ENCODE peak calls at places on chromosomes 6 and 20, in eight cellular contexts. M, V, J, X, S, I, W and H are unnamed samples.

GRCh38 chr20:6685181-6685582 is 82.3 kb upstream of the BMP2 start:
- DNase-seq in M (peak), V (no peak), J (no peak), X (peak), S (no peak), I (no peak), W (no peak), H (no peak)

GRCh38 chr20:23326774-23327173 is 23.8 kb upstream of the NXT1 start:
- DNase-seq in M (no peak), V (peak), J (no peak), X (no peak), S (no peak), I (no peak), W (no peak), H (no peak)

GRCh38 chr6:143513410-143513809 is 1.9 kb upstream of the FUCA2 start:
- DNase-seq in M (peak), V (no peak), J (peak), X (no peak), S (no peak), I (no peak), W (no peak), H (no peak)

GRCh38 chr20:25039697-25040437 is 18.1 kb downstream of the ACSS1 start:
- DNase-seq in M (peak), V (peak), J (peak), X (peak), S (no peak), I (no peak), W (peak), H (no peak)

GRCh38 chr6:124197148-124197547 is 393.5 kb downstream of the NKAIN2 start:
- DNase-seq in M (no peak), V (no peak), J (no peak), X (no peak), S (no peak), I (no peak), W (no peak), H (no peak)

GRCh38 chr6:37696841-37697735 is 595 bp downstream of the MDGA1 start:
- DNase-seq in M (no peak), V (no peak), J (peak), X (peak), S (no peak), I (no peak), W (no peak), H (no peak)

GRCh38 chr6:103797738-103798137 is 1062.0 kb downstream of the HACE1 start:
- DNase-seq in M (peak), V (no peak), J (no peak), X (no peak), S (no peak), I (no peak), W (no peak), H (no peak)

GRCh38 chr6:129491436-129491835 is 218.5 kb downstream of the ARHGAP18 start:
- DNase-seq in M (peak), V (no peak), J (no peak), X (no peak), S (peak), I (no peak), W (no peak), H (no peak)

GRCh38 chr6:2503816-2504494 is 246.8 kb downstream of the MYLK4 start:
- DNase-seq in M (peak), V (no peak), J (no peak), X (peak), S (no peak), I (no peak), W (no peak), H (no peak)

GRCh38 chr6:3348821-3349220 is 90.1 kb downstream of the PSMG4 start:
- DNase-seq in M (no peak), V (peak), J (no peak), X (no peak), S (no peak), I (no peak), W (no peak), H (no peak)

GRCh38 chr6:31586596-31586995 is 519 bp downstream of the LST1 start:
- DNase-seq in M (no peak), V (no peak), J (no peak), X (no peak), S (no peak), I (no peak), W (no peak), H (no peak)

GRCh38 chr20:49544535-49544934 is 23.4 kb downstream of the PTGIS start:
- DNase-seq in M (no peak), V (no peak), J (no peak), X (no peak), S (no peak), I (no peak), W (no peak), H (no peak)

GRCh38 chr6:169831450-169832246 is 80.2 kb downstream of the ERMARD start:
- DNase-seq in M (peak), V (peak), J (peak), X (peak), S (peak), I (peak), W (peak), H (peak)

GRCh38 chr6:3245216-3245615 is 13.5 kb upstream of the PSMG4 start:
- DNase-seq in M (no peak), V (no peak), J (no peak), X (no peak), S (no peak), I (no peak), W (no peak), H (no peak)

GRCh38 chr6:155311076-155311475 is 3.2 kb downstream of the TFB1M start:
- DNase-seq in M (no peak), V (no peak), J (no peak), X (no peak), S (peak), I (no peak), W (no peak), H (no peak)

GRCh38 chr20:3681931-3682820 is at the start of gene ADAM33:
- DNase-seq in M (no peak), V (peak), J (no peak), X (no peak), S (no peak), I (no peak), W (peak), H (no peak)

GRCh38 chr6:36642913-36643817 is 35.3 kb upstream of the CDKN1A start:
- DNase-seq in M (peak), V (peak), J (peak), X (peak), S (no peak), I (no peak), W (peak), H (peak)

GRCh38 chr6:154345811-154346210 is 10.8 kb downstream of the IPCEF1 start:
- DNase-seq in M (no peak), V (no peak), J (no peak), X (no peak), S (no peak), I (no peak), W (no peak), H (no peak)

GRCh38 chr6:53851561-53851960 is 56.8 kb downstream of the LRRC1 start:
- DNase-seq in M (no peak), V (no peak), J (no peak), X (no peak), S (no peak), I (no peak), W (no peak), H (no peak)

GRCh38 chr6:52925919-52926792 is 16.7 kb upstream of the GSTA3 start:
- DNase-seq in M (peak), V (no peak), J (no peak), X (no peak), S (no peak), I (no peak), W (no peak), H (no peak)

GRCh38 chr6:143611580-143611979 is 66.2 kb upstream of the PHACTR2 start:
- DNase-seq in M (no peak), V (no peak), J (no peak), X (no peak), S (no peak), I (no peak), W (no peak), H (no peak)

GRCh38 chr20:2873747-2874041 is 413 bp downstream of the PTPRA start:
- DNase-seq in M (peak), V (no peak), J (peak), X (peak), S (no peak), I (no peak), W (no peak), H (no peak)

GRCh38 chr20:10034717-10035571 is at the start of gene ANKEF1:
- DNase-seq in M (peak), V (peak), J (peak), X (peak), S (peak), I (peak), W (peak), H (peak)

GRCh38 chr6:19399406-19399805 is 437.8 kb upstream of the ID4 start:
- DNase-seq in M (no peak), V (peak), J (no peak), X (peak), S (no peak), I (no peak), W (peak), H (no peak)

GRCh38 chr20:39137299-39137698 is 175.2 kb downstream of the DHX35 start:
- DNase-seq in M (no peak), V (no peak), J (no peak), X (no peak), S (no peak), I (no peak), W (no peak), H (no peak)

GRCh38 chr6:71288228-71289038 is at the start of gene OGFRL1:
- DNase-seq in M (peak), V (peak), J (peak), X (peak), S (no peak), I (peak), W (peak), H (no peak)

GRCh38 chr20:44247676-44248419 is 740 bp downstream of the GDAP1L1 start:
- DNase-seq in M (no peak), V (no peak), J (peak), X (peak), S (peak), I (no peak), W (no peak), H (peak)

GRCh38 chr6:10875026-10875425 is 6.8 kb downstream of the GCM2 start:
- DNase-seq in M (no peak), V (no peak), J (no peak), X (no peak), S (no peak), I (no peak), W (no peak), H (no peak)

GRCh38 chr20:59051666-59052065 is 9.1 kb upstream of the PRELID3B start:
- DNase-seq in M (no peak), V (no peak), J (no peak), X (no peak), S (no peak), I (no peak), W (no peak), H (no peak)

GRCh38 chr6:24752917-24753486 is 21.7 kb upstream of the GMNN start:
- DNase-seq in M (no peak), V (no peak), J (no peak), X (no peak), S (no peak), I (no peak), W (no peak), H (no peak)

GRCh38 chr6:10256113-10256690 is 158.7 kb downstream of the TFAP2A start:
- DNase-seq in M (peak), V (no peak), J (no peak), X (no peak), S (no peak), I (no peak), W (no peak), H (no peak)

GRCh38 chr6:83055366-83055964 is 10.2 kb downstream of the UBE3D start:
- DNase-seq in M (peak), V (no peak), J (peak), X (peak), S (no peak), I (no peak), W (no peak), H (no peak)

GRCh38 chr6:138291849-138292181 is 73.5 kb upstream of the PBOV1 start:
- DNase-seq in M (no peak), V (no peak), J (no peak), X (no peak), S (no peak), I (peak), W (no peak), H (no peak)

GRCh38 chr6:138291036-138291848 is 73.0 kb upstream of the PBOV1 start:
- DNase-seq in M (no peak), V (no peak), J (no peak), X (no peak), S (no peak), I (no peak), W (no peak), H (no peak)

GRCh38 chr6:138287144-138287955 is 69.1 kb upstream of the PBOV1 start:
- DNase-seq in M (peak), V (no peak), J (peak), X (peak), S (no peak), I (no peak), W (no peak), H (no peak)

GRCh38 chr6:138290563-138290962 is 72.3 kb upstream of the PBOV1 start:
- DNase-seq in M (no peak), V (no peak), J (no peak), X (no peak), S (no peak), I (no peak), W (no peak), H (no peak)

DNA sequence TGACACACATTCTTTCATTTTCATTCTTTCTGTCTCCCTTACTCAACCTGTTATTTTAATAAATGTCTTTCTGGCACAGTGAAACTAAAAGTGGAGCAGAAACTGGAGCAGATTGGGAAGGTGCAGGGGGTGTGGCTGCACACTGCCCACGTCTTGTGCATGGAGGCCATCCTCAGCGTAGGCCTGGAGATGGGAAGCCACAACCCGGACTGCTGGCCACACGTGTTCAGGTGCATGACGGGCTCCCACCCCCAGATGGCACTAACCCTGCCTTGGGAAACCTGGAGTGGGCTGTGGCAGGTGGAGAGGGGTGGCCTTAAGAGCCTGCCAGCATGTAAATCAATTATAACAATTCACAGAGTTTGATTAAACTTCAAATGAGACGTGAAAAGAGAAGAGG is 71.4 kb upstream of the PBOV1 start:
- DNase-seq in M (peak), V (no peak), J (no peak), X (no peak), S (no peak), I (no peak), W (no peak), H (no peak)
- TF ChIP-seq CTCF in M (peak), V (no peak), J (no peak), X (peak), S (peak), I (no peak), W (no peak), H (peak)

GRCh38 chr20:35601990-35602389 is 13.6 kb upstream of the SPAG4 start:
- DNase-seq in M (no peak), V (peak), J (no peak), X (no peak), S (no peak), I (no peak), W (no peak), H (no peak)
- H3K4me3 ChIP-seq in M (no peak), V (peak), J (no peak), X (no peak), S (no peak), I (peak), W (peak), H (peak)

GRCh38 chr6:8017705-8018104 is 46.5 kb downstream of the BLOC1S5 start:
- DNase-seq in M (no peak), V (no peak), J (no peak), X (no peak), S (no peak), I (no peak), W (no peak), H (no peak)

GRCh38 chr6:8025191-8025590 is 39.0 kb downstream of the BLOC1S5 start:
- DNase-seq in M (no peak), V (no peak), J (no peak), X (no peak), S (no peak), I (no peak), W (no peak), H (no peak)

GRCh38 chr6:8023638-8024037 is 40.6 kb downstream of the BLOC1S5 start:
- DNase-seq in M (no peak), V (no peak), J (no peak), X (no peak), S (no peak), I (no peak), W (no peak), H (no peak)

GRCh38 chr6:8017276-8017701 is 46.9 kb downstream of the BLOC1S5 start:
- DNase-seq in M (no peak), V (no peak), J (no peak), X (peak), S (no peak), I (no peak), W (no peak), H (no peak)

GRCh38 chr6:8020083-8020482 is 44.1 kb downstream of the BLOC1S5 start:
- DNase-seq in M (no peak), V (no peak), J (no peak), X (no peak), S (no peak), I (no peak), W (no peak), H (no peak)
- TF ChIP-seq CTCF in M (no peak), V (no peak), J (no peak), X (no peak), S (no peak), I (no peak), W (no peak), H (no peak)

DNA sequence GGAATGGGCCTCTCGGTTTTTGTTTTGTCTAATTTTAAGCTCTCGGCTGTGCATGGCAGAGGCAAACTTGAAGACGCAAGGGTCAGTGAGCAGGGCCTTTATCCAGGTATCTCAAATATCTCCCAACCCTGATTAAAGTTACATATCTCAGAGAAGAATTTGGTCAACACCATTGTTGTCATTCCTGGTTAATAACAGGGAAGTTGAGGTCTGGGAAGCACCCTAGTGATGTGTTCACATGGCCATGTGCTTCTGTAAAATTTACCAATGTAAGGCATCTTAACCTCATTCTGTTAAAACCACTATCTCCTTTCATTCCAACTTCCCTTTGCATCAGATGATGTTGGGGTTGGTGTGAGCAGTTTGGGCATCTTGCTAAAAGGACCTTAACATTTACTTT is 4.0 kb upstream of the FAM110A start:
- DNase-seq in M (no peak), V (peak), J (no peak), X (no peak), S (no peak), I (no peak), W (no peak), H (no peak)
- H3K4me3 ChIP-seq in M (no peak), V (no peak), J (no peak), X (no peak), S (no peak), I (no peak), W (no peak), H (no peak)

GRCh38 chr6:33613146-33613793 is 7.9 kb upstream of the ITPR3 start:
- DNase-seq in M (no peak), V (no peak), J (no peak), X (peak), S (peak), I (no peak), W (no peak), H (no peak)
- TF ChIP-seq CTCF in M (no peak), V (no peak), J (no peak), X (no peak), S (no peak), I (no peak), W (no peak), H (no peak)

DNA sequence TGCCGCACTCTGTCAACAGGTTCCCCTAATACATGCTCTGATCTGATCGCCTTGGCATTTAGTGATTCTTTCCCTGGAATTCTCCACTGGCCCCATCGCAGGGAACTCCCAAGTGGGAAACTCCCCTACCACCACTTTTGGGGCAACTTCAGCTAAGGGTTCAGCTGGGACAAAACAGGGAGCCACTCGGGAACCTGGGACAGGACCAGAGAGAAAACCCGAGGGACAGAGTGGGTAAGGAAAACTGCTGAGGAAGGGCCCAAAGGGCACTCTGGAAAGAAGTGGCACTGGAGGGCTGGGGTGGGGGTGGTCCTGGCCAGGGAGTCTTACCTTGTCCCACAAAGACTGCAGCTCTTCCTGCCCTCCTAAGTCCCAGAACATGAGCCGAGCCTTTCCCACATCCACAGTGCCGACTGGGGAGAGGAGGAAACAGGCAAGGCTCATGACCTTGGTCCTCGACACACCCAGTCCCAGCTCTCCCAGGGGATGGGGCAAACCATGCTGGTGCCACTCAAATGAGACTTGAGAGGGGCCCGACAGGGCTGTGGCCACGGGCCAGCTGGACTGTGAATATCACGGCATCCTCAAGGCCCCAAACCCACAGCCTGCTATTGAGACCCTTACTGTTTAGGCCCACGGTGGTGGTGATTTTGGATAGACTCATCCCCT is 1.6 kb downstream of the ARFRP1 start:
- DNase-seq in M (no peak), V (peak), J (peak), X (no peak), S (no peak), I (no peak), W (no peak), H (no peak)
- H3K4me3 ChIP-seq in M (peak), V (no peak), J (no peak), X (peak), S (peak), I (peak), W (peak), H (peak)

GRCh38 chr6:114304304-114304887 is 38.4 kb downstream of the HS3ST5 start:
- DNase-seq in M (peak), V (no peak), J (no peak), X (peak), S (no peak), I (no peak), W (no peak), H (no peak)
- TF ChIP-seq CTCF in M (peak), V (no peak), J (peak), X (peak), S (peak), I (peak), W (no peak), H (peak)